ENCODE peak calls at places on chromosome 1, in nine cellular contexts. One of them, this sample, is unnamed.

GRCh38 chr1:110403805-110404204 is 3.7 kb downstream of the LAMTOR5 start:
- DNase-seq in neural crest cell: no peak
- DNase-seq in OCI-LY7: no peak
- DNase-seq in kidney: no peak
- DNase-seq in GM04504: no peak
- DNase-seq in iPS DF 6.9: no peak
- DNase-seq in MCF 10A: no peak
- DNase-seq in retina: no peak
- DNase-seq in ELF-1: no peak
- DNase-seq in this sample: no peak

GRCh38 chr1:23029337-23029736 is 10.1 kb downstream of the KDM1A start:
- DNase-seq in GM04504: no peak
- DNase-seq in retina: no peak
- DNase-seq in kidney: no peak
- DNase-seq in OCI-LY7: no peak
- DNase-seq in MCF 10A: no peak
- DNase-seq in ELF-1: no peak
- DNase-seq in iPS DF 6.9: no peak
- DNase-seq in neural crest cell: no peak
- DNase-seq in this sample: no peak

GRCh38 chr1:242004751-242005495 is 6.0 kb upstream of the MAP1LC3C start:
- DNase-seq in kidney: no peak
- DNase-seq in retina: no peak
- DNase-seq in MCF 10A: no peak
- DNase-seq in iPS DF 6.9: no peak
- DNase-seq in neural crest cell: no peak
- DNase-seq in GM04504: no peak
- DNase-seq in ELF-1: peak
- DNase-seq in OCI-LY7: no peak
- DNase-seq in this sample: no peak

GRCh38 chr1:33654267-33654832 is 181.9 kb downstream of the ZSCAN20 start:
- DNase-seq in GM04504: no peak
- DNase-seq in MCF 10A: peak
- DNase-seq in OCI-LY7: no peak
- DNase-seq in kidney: no peak
- DNase-seq in ELF-1: peak
- DNase-seq in iPS DF 6.9: no peak
- DNase-seq in retina: no peak
- DNase-seq in neural crest cell: peak
- DNase-seq in this sample: no peak

GRCh38 chr1:202576816-202577215 is 133.4 kb downstream of the SYT2 start:
- DNase-seq in GM04504: peak
- DNase-seq in retina: no peak
- DNase-seq in MCF 10A: peak
- DNase-seq in ELF-1: no peak
- DNase-seq in kidney: no peak
- DNase-seq in iPS DF 6.9: no peak
- DNase-seq in neural crest cell: no peak
- DNase-seq in OCI-LY7: no peak
- DNase-seq in this sample: no peak

GRCh38 chr1:181936269-181936668 is 125.2 kb downstream of the ZNF648 start:
- DNase-seq in kidney: no peak
- DNase-seq in iPS DF 6.9: no peak
- DNase-seq in GM04504: no peak
- DNase-seq in OCI-LY7: no peak
- DNase-seq in ELF-1: no peak
- DNase-seq in retina: no peak
- DNase-seq in MCF 10A: no peak
- DNase-seq in neural crest cell: no peak
- DNase-seq in this sample: no peak

GRCh38 chr1:246271516-246271915 is 235.6 kb downstream of the SMYD3 start:
- DNase-seq in MCF 10A: no peak
- DNase-seq in retina: no peak
- DNase-seq in neural crest cell: no peak
- DNase-seq in GM04504: no peak
- DNase-seq in ELF-1: no peak
- DNase-seq in OCI-LY7: no peak
- DNase-seq in kidney: no peak
- DNase-seq in iPS DF 6.9: no peak
- DNase-seq in this sample: no peak

GRCh38 chr1:225772323-225772768 is 5.3 kb upstream of the SRP9 start:
- DNase-seq in kidney: peak
- DNase-seq in OCI-LY7: peak
- DNase-seq in iPS DF 6.9: peak
- DNase-seq in MCF 10A: peak
- DNase-seq in GM04504: peak
- DNase-seq in ELF-1: peak
- DNase-seq in retina: peak
- DNase-seq in neural crest cell: peak
- DNase-seq in this sample: peak

GRCh38 chr1:11441211-11441952 is 37.6 kb upstream of the DISP3 start:
- DNase-seq in neural crest cell: no peak
- DNase-seq in ELF-1: no peak
- DNase-seq in GM04504: no peak
- DNase-seq in OCI-LY7: no peak
- DNase-seq in kidney: no peak
- DNase-seq in retina: no peak
- DNase-seq in MCF 10A: no peak
- DNase-seq in iPS DF 6.9: no peak
- DNase-seq in this sample: no peak

GRCh38 chr1:157775101-157775870 is 1.6 kb downstream of the FCRL2 start:
- DNase-seq in neural crest cell: no peak
- DNase-seq in kidney: no peak
- DNase-seq in OCI-LY7: no peak
- DNase-seq in MCF 10A: no peak
- DNase-seq in GM04504: no peak
- DNase-seq in ELF-1: no peak
- DNase-seq in retina: no peak
- DNase-seq in iPS DF 6.9: no peak
- DNase-seq in this sample: no peak

GRCh38 chr1:219549215-219549614 is 63.7 kb downstream of the ZC3H11B start:
- DNase-seq in iPS DF 6.9: no peak
- DNase-seq in OCI-LY7: no peak
- DNase-seq in ELF-1: no peak
- DNase-seq in MCF 10A: peak
- DNase-seq in retina: no peak
- DNase-seq in kidney: no peak
- DNase-seq in neural crest cell: no peak
- DNase-seq in GM04504: no peak
- DNase-seq in this sample: no peak

This sample was measured in Panc1.